ENCODE peak calls at places on chromosomes 2 and 18, in nine cellular contexts. One of them, this sample, is unnamed.

GRCh38 chr2:132400901-132401240 is 15.7 kb upstream of the GPR39 start:
- DNase-seq in WERI-Rb-1: no peak
- DNase-seq in neuronal stem cell: no peak
- DNase-seq in PC-3: no peak
- DNase-seq in GM23338: no peak
- DNase-seq in sigmoid colon: no peak
- DNase-seq in AG04450: no peak
- DNase-seq in right atrium auricular region: no peak
- DNase-seq in psoas muscle: no peak
- DNase-seq in this sample: no peak

GRCh38 chr2:201860541-201861154 is 54.3 kb downstream of the CDK15 start:
- DNase-seq in psoas muscle: no peak
- DNase-seq in GM23338: peak; percentile 89
- DNase-seq in right atrium auricular region: no peak
- DNase-seq in PC-3: peak; percentile 82
- DNase-seq in WERI-Rb-1: peak; percentile 62
- DNase-seq in sigmoid colon: peak; percentile 68
- DNase-seq in neuronal stem cell: peak; percentile 76
- DNase-seq in AG04450: peak; percentile 83
- DNase-seq in this sample: peak; percentile 59

GRCh38 chr2:11239718-11240462 is 84.6 kb downstream of the SLC66A3 start:
- DNase-seq in AG04450: no peak
- DNase-seq in psoas muscle: no peak
- DNase-seq in right atrium auricular region: no peak
- DNase-seq in neuronal stem cell: peak; percentile 6
- DNase-seq in sigmoid colon: no peak
- DNase-seq in GM23338: no peak
- DNase-seq in PC-3: peak; percentile 26
- DNase-seq in WERI-Rb-1: peak; percentile 61
- DNase-seq in this sample: no peak

GRCh38 chr18:22515250-22515649 is 97.5 kb upstream of the CTAGE1 start:
- DNase-seq in WERI-Rb-1: no peak
- DNase-seq in AG04450: no peak
- DNase-seq in neuronal stem cell: no peak
- DNase-seq in psoas muscle: no peak
- DNase-seq in right atrium auricular region: no peak
- DNase-seq in GM23338: no peak
- DNase-seq in PC-3: no peak
- DNase-seq in sigmoid colon: no peak
- DNase-seq in this sample: no peak

GRCh38 chr18:59691046-59691395 is 6.2 kb downstream of the CCBE1 start:
- DNase-seq in psoas muscle: no peak
- DNase-seq in right atrium auricular region: no peak
- DNase-seq in WERI-Rb-1: peak; percentile 37
- DNase-seq in AG04450: no peak
- DNase-seq in GM23338: no peak
- DNase-seq in neuronal stem cell: no peak
- DNase-seq in PC-3: peak; percentile 94
- DNase-seq in sigmoid colon: no peak
- DNase-seq in this sample: peak; percentile 92

GRCh38 chr2:231640646-231641111 is 48.0 kb downstream of the TEX44 start:
- DNase-seq in psoas muscle: peak; percentile 76
- DNase-seq in AG04450: no peak
- DNase-seq in PC-3: peak; percentile 21
- DNase-seq in right atrium auricular region: peak; percentile 86
- DNase-seq in GM23338: peak; percentile 43
- DNase-seq in WERI-Rb-1: no peak
- DNase-seq in neuronal stem cell: no peak
- DNase-seq in sigmoid colon: peak; percentile 81
- DNase-seq in this sample: peak; percentile 74

GRCh38 chr2:239949537-239949936 is 75.6 kb downstream of the NDUFA10 start:
- DNase-seq in psoas muscle: peak; percentile 31
- DNase-seq in AG04450: no peak
- DNase-seq in right atrium auricular region: no peak
- DNase-seq in GM23338: no peak
- DNase-seq in PC-3: no peak
- DNase-seq in sigmoid colon: peak; percentile 25
- DNase-seq in WERI-Rb-1: no peak
- DNase-seq in neuronal stem cell: no peak
- DNase-seq in this sample: peak; percentile 85

GRCh38 chr18:75854174-75854573 is 426.7 kb upstream of the SMIM21 start:
- DNase-seq in right atrium auricular region: no peak
- DNase-seq in WERI-Rb-1: peak; percentile 54
- DNase-seq in AG04450: no peak
- DNase-seq in sigmoid colon: no peak
- DNase-seq in psoas muscle: no peak
- DNase-seq in neuronal stem cell: no peak
- DNase-seq in PC-3: peak; percentile 20
- DNase-seq in GM23338: peak; percentile 71
- DNase-seq in this sample: no peak

GRCh38 chr18:77067315-77068061 is 65.1 kb downstream of the MBP start:
- DNase-seq in psoas muscle: peak; percentile 73
- DNase-seq in right atrium auricular region: peak; percentile 83
- DNase-seq in AG04450: peak; percentile 64
- DNase-seq in WERI-Rb-1: no peak
- DNase-seq in neuronal stem cell: no peak
- DNase-seq in GM23338: no peak
- DNase-seq in sigmoid colon: peak; percentile 84
- DNase-seq in PC-3: peak; percentile 86
- DNase-seq in this sample: no peak

GRCh38 chr2:169571571-169571970 is 2.1 kb downstream of the FASTKD1 start:
- DNase-seq in sigmoid colon: no peak
- DNase-seq in WERI-Rb-1: no peak
- DNase-seq in psoas muscle: no peak
- DNase-seq in right atrium auricular region: no peak
- DNase-seq in PC-3: no peak
- DNase-seq in AG04450: no peak
- DNase-seq in GM23338: no peak
- DNase-seq in neuronal stem cell: no peak
- DNase-seq in this sample: no peak

GRCh38 chr2:169572821-169573159 is 875 bp downstream of the FASTKD1 start:
- DNase-seq in neuronal stem cell: no peak
- DNase-seq in GM23338: no peak
- DNase-seq in AG04450: no peak
- DNase-seq in psoas muscle: no peak
- DNase-seq in PC-3: peak; percentile 9
- DNase-seq in WERI-Rb-1: no peak
- DNase-seq in sigmoid colon: no peak
- DNase-seq in right atrium auricular region: no peak
- DNase-seq in this sample: no peak

GRCh38 chr2:169572189-169572588 is 1.5 kb downstream of the FASTKD1 start:
- DNase-seq in right atrium auricular region: no peak
- DNase-seq in psoas muscle: no peak
- DNase-seq in sigmoid colon: no peak
- DNase-seq in AG04450: no peak
- DNase-seq in WERI-Rb-1: no peak
- DNase-seq in PC-3: no peak
- DNase-seq in GM23338: no peak
- DNase-seq in neuronal stem cell: no peak
- DNase-seq in this sample: no peak

GRCh38 chr2:169573974-169574299 is 272 bp upstream of the FASTKD1 start:
- DNase-seq in sigmoid colon: no peak
- DNase-seq in PC-3: no peak
- DNase-seq in AG04450: no peak
- DNase-seq in neuronal stem cell: no peak
- DNase-seq in psoas muscle: no peak
- DNase-seq in WERI-Rb-1: no peak
- DNase-seq in right atrium auricular region: no peak
- DNase-seq in GM23338: no peak
- DNase-seq in this sample: no peak

DNA sequence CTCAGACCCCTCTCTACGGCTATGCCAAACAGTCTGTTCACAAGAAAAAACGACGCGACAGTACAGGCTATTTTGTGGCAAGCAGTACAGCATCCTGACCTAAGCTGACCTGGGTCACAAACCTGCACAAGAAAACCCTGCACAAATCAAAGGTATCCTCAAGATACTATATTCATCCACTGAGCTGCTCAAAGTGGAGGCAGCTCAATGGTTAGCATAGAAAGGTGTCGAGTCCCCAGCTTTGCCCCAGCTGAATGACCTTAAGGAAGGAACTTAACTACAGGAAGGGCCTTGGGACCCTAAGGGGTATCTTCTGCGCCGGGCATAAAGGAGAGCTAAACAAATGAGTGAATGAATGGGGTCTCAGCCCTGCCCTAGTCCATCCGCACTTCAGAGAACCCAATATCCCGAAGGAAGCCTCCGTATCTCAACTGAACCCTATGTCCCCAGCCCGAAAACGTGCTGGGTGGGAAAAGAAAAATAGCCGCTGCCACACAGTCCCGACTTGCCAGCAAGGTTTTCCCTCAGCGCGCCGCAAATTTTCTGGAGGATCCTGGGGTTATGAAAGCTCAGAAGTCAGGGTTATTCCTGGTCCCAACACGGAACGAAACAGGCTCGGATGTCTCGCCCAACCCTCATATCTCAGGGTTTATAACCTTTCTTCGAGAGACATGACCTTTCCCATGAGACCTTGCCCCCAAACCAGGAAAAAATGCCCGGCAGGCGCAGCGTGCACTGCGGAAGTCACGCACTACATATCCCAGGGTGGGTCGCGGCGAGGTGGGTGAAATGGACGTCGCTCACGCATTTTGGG is at the start of gene FASTKD1:
- DNase-seq in psoas muscle: peak; percentile 94
- DNase-seq in GM23338: peak; percentile 97
- DNase-seq in PC-3: peak; percentile 94
- DNase-seq in neuronal stem cell: peak; percentile 79
- DNase-seq in AG04450: peak; percentile 56
- DNase-seq in sigmoid colon: peak; percentile 92
- DNase-seq in WERI-Rb-1: peak; percentile 95
- DNase-seq in right atrium auricular region: peak; percentile 91
- DNase-seq in this sample: peak; percentile 99
- H3K27ac ChIP-seq in psoas muscle: peak within 1 kb of the TSS; percentile 67
- H3K27ac ChIP-seq in GM23338: no peak within 1 kb of the TSS
- H3K27ac ChIP-seq in PC-3: peak within 1 kb of the TSS; percentile 15
- H3K27ac ChIP-seq in neuronal stem cell: no peak within 1 kb of the TSS
- H3K27ac ChIP-seq in AG04450: peak within 1 kb of the TSS; percentile 39
- H3K27ac ChIP-seq in sigmoid colon: peak within 1 kb of the TSS; percentile 79
- H3K27ac ChIP-seq in WERI-Rb-1: peak within 1 kb of the TSS; percentile 89
- H3K27ac ChIP-seq in right atrium auricular region: peak within 1 kb of the TSS; percentile 64
- H3K27ac ChIP-seq in this sample: peak within 1 kb of the TSS; percentile 58

GRCh38 chr2:204472375-204472774 is 72.9 kb upstream of the PARD3B start:
- DNase-seq in psoas muscle: no peak
- DNase-seq in sigmoid colon: no peak
- DNase-seq in AG04450: no peak
- DNase-seq in right atrium auricular region: no peak
- DNase-seq in PC-3: no peak
- DNase-seq in neuronal stem cell: no peak
- DNase-seq in WERI-Rb-1: no peak
- DNase-seq in GM23338: no peak
- DNase-seq in this sample: peak; percentile 60

GRCh38 chr2:204470621-204471196 is 74.6 kb upstream of the PARD3B start:
- DNase-seq in sigmoid colon: no peak
- DNase-seq in WERI-Rb-1: no peak
- DNase-seq in AG04450: no peak
- DNase-seq in GM23338: no peak
- DNase-seq in PC-3: no peak
- DNase-seq in neuronal stem cell: no peak
- DNase-seq in psoas muscle: no peak
- DNase-seq in right atrium auricular region: no peak
- DNase-seq in this sample: no peak

GRCh38 chr2:204473224-204473623 is 72.1 kb upstream of the PARD3B start:
- DNase-seq in PC-3: peak; percentile 3
- DNase-seq in neuronal stem cell: no peak
- DNase-seq in GM23338: no peak
- DNase-seq in WERI-Rb-1: no peak
- DNase-seq in AG04450: no peak
- DNase-seq in sigmoid colon: no peak
- DNase-seq in right atrium auricular region: no peak
- DNase-seq in psoas muscle: no peak
- DNase-seq in this sample: no peak

GRCh38 chr2:204468689-204469429 is 76.4 kb upstream of the PARD3B start:
- DNase-seq in right atrium auricular region: no peak
- DNase-seq in WERI-Rb-1: no peak
- DNase-seq in neuronal stem cell: no peak
- DNase-seq in PC-3: peak; percentile 81
- DNase-seq in psoas muscle: no peak
- DNase-seq in AG04450: no peak
- DNase-seq in GM23338: no peak
- DNase-seq in sigmoid colon: no peak
- DNase-seq in this sample: peak; percentile 86

GRCh38 chr2:204470178-204470620 is 75.1 kb upstream of the PARD3B start:
- DNase-seq in WERI-Rb-1: no peak
- DNase-seq in AG04450: no peak
- DNase-seq in neuronal stem cell: no peak
- DNase-seq in psoas muscle: no peak
- DNase-seq in right atrium auricular region: no peak
- DNase-seq in PC-3: no peak
- DNase-seq in GM23338: no peak
- DNase-seq in sigmoid colon: no peak
- DNase-seq in this sample: no peak
- H3K27ac ChIP-seq in WERI-Rb-1: no peak overlapping the region
- H3K27ac ChIP-seq in AG04450: no peak overlapping the region
- H3K27ac ChIP-seq in neuronal stem cell: no peak overlapping the region
- H3K27ac ChIP-seq in psoas muscle: no peak overlapping the region
- H3K27ac ChIP-seq in right atrium auricular region: no peak overlapping the region
- H3K27ac ChIP-seq in PC-3: no peak overlapping the region
- H3K27ac ChIP-seq in GM23338: no peak overlapping the region
- H3K27ac ChIP-seq in sigmoid colon: no peak overlapping the region
- H3K27ac ChIP-seq in this sample: no peak overlapping the region

GRCh38 chr2:46865181-46865970 is 50.2 kb downstream of the MCFD2 start:
- DNase-seq in PC-3: no peak
- DNase-seq in right atrium auricular region: no peak
- DNase-seq in sigmoid colon: peak; percentile 54
- DNase-seq in AG04450: no peak
- DNase-seq in neuronal stem cell: no peak
- DNase-seq in psoas muscle: no peak
- DNase-seq in GM23338: no peak
- DNase-seq in WERI-Rb-1: no peak
- DNase-seq in this sample: no peak
- H3K27ac ChIP-seq in PC-3: no peak overlapping the region
- H3K27ac ChIP-seq in right atrium auricular region: no peak overlapping the region
- H3K27ac ChIP-seq in sigmoid colon: no peak overlapping the region
- H3K27ac ChIP-seq in AG04450: no peak overlapping the region
- H3K27ac ChIP-seq in neuronal stem cell: no peak overlapping the region
- H3K27ac ChIP-seq in psoas muscle: no peak overlapping the region
- H3K27ac ChIP-seq in GM23338: no peak overlapping the region
- H3K27ac ChIP-seq in WERI-Rb-1: no peak overlapping the region
- H3K27ac ChIP-seq in this sample: no peak overlapping the region

GRCh38 chr2:179788104-179788503 is 73.3 kb downstream of the ZNF385B start:
- DNase-seq in AG04450: no peak
- DNase-seq in right atrium auricular region: no peak
- DNase-seq in WERI-Rb-1: no peak
- DNase-seq in PC-3: no peak
- DNase-seq in neuronal stem cell: no peak
- DNase-seq in GM23338: no peak
- DNase-seq in psoas muscle: no peak
- DNase-seq in sigmoid colon: no peak
- DNase-seq in this sample: no peak

GRCh38 chr2:179793238-179793637 is 68.2 kb downstream of the ZNF385B start:
- DNase-seq in neuronal stem cell: no peak
- DNase-seq in psoas muscle: no peak
- DNase-seq in GM23338: no peak
- DNase-seq in PC-3: no peak
- DNase-seq in sigmoid colon: no peak
- DNase-seq in WERI-Rb-1: no peak
- DNase-seq in right atrium auricular region: no peak
- DNase-seq in AG04450: no peak
- DNase-seq in this sample: no peak

GRCh38 chr2:179790235-179790895 is 71.0 kb downstream of the ZNF385B start:
- DNase-seq in psoas muscle: no peak
- DNase-seq in WERI-Rb-1: no peak
- DNase-seq in PC-3: no peak
- DNase-seq in GM23338: no peak
- DNase-seq in sigmoid colon: no peak
- DNase-seq in right atrium auricular region: no peak
- DNase-seq in AG04450: no peak
- DNase-seq in neuronal stem cell: no peak
- DNase-seq in this sample: no peak

GRCh38 chr2:179787601-179788000 is 73.8 kb downstream of the ZNF385B start:
- DNase-seq in psoas muscle: no peak
- DNase-seq in WERI-Rb-1: no peak
- DNase-seq in right atrium auricular region: no peak
- DNase-seq in GM23338: no peak
- DNase-seq in sigmoid colon: no peak
- DNase-seq in AG04450: no peak
- DNase-seq in PC-3: no peak
- DNase-seq in neuronal stem cell: no peak
- DNase-seq in this sample: no peak
- H3K27ac ChIP-seq in psoas muscle: no peak overlapping the region
- H3K27ac ChIP-seq in WERI-Rb-1: no peak overlapping the region
- H3K27ac ChIP-seq in right atrium auricular region: no peak overlapping the region
- H3K27ac ChIP-seq in GM23338: no peak overlapping the region
- H3K27ac ChIP-seq in sigmoid colon: no peak overlapping the region
- H3K27ac ChIP-seq in AG04450: no peak overlapping the region
- H3K27ac ChIP-seq in PC-3: no peak overlapping the region
- H3K27ac ChIP-seq in neuronal stem cell: no peak overlapping the region
- H3K27ac ChIP-seq in this sample: no peak overlapping the region

This sample was measured in osteoblast.